ENCODE peak calls at places on chromosome 11, in six cellular contexts. K is H1, B is IMR-90, M is mesendoderm, O is H9, W is mesenchymal stem cell. F is an unnamed sample.

GRCh38 chr11:65867284-65868071 is 5.1 kb downstream of the EFEMP2 start:
- DNase-seq in O (peak), B (no peak), W (no peak), M (peak), K (no peak), F (peak)

GRCh38 chr11:64146036-64146943 is 19.6 kb downstream of the MACROD1 start:
- DNase-seq in K (peak), W (peak), M (peak), O (peak), B (peak), F (no peak)

GRCh38 chr11:57881647-57882046 is 120.0 kb downstream of the CTNND1 start:
- DNase-seq in O (no peak), W (no peak), B (no peak), M (no peak), K (no peak), F (no peak)

GRCh38 chr11:1912314-1912878 is 7.1 kb upstream of the TNNT3 start:
- DNase-seq in O (no peak), K (no peak), B (no peak), M (no peak), W (no peak), F (no peak)

GRCh38 chr11:62953811-62954210 is 31.0 kb downstream of the SLC22A6 start:
- DNase-seq in O (no peak), K (no peak), B (peak), W (no peak), M (no peak), F (no peak)

GRCh38 chr11:507727-508515 is 879 bp upstream of the RNH1 start:
- DNase-seq in W (peak), B (no peak), M (peak), K (no peak), O (no peak), F (no peak)

GRCh38 chr11:69372589-69373250 is 78.8 kb downstream of the MYEOV start:
- DNase-seq in K (no peak), M (no peak), B (no peak), W (no peak), O (peak), F (no peak)

GRCh38 chr11:57283231-57283990 is 41.3 kb downstream of the TNKS1BP1 start:
- DNase-seq in O (peak), M (peak), K (no peak), B (no peak), W (no peak), F (no peak)

GRCh38 chr11:63829823-63830489 is 9.0 kb upstream of the MARK2 start:
- DNase-seq in W (peak), K (no peak), M (peak), B (peak), O (peak), F (no peak)

GRCh38 chr11:112024178-112024777 is 930 bp upstream of the DLAT start:
- DNase-seq in W (no peak), B (no peak), K (no peak), M (peak), O (no peak), F (peak)

GRCh38 chr11:18836415-18836814 is 44.8 kb upstream of the PTPN5 start:
- DNase-seq in M (peak), B (no peak), W (peak), K (no peak), O (no peak), F (no peak)

GRCh38 chr11:70863186-70863585 is 389.2 kb downstream of the SHANK2 start:
- DNase-seq in O (no peak), B (no peak), W (no peak), K (no peak), M (no peak), F (no peak)

GRCh38 chr11:45089845-45090499 is 56.5 kb upstream of the PRDM11 start:
- DNase-seq in M (peak), B (peak), W (peak), O (peak), K (no peak), F (no peak)

GRCh38 chr11:71572811-71573210 is 7.4 kb downstream of the KRTAP5-10 start:
- DNase-seq in K (no peak), B (no peak), O (no peak), M (no peak), W (no peak), F (no peak)

GRCh38 chr11:64566042-64566914 is 24.7 kb upstream of the SLC22A12 start:
- DNase-seq in K (no peak), M (peak), B (peak), W (peak), O (peak), F (peak)

GRCh38 chr11:75469785-75470405 is 36.9 kb upstream of the KLHL35 start:
- DNase-seq in M (no peak), O (no peak), K (no peak), B (no peak), W (no peak), F (no peak)

GRCh38 chr11:45658292-45658991 is 7.0 kb downstream of the CHST1 start:
- DNase-seq in O (peak), K (peak), W (peak), M (peak), B (peak), F (no peak)

GRCh38 chr11:105189586-105189985 is 50.0 kb upstream of the CARD18 start:
- DNase-seq in M (no peak), O (no peak), W (peak), K (no peak), B (no peak), F (no peak)

DNA sequence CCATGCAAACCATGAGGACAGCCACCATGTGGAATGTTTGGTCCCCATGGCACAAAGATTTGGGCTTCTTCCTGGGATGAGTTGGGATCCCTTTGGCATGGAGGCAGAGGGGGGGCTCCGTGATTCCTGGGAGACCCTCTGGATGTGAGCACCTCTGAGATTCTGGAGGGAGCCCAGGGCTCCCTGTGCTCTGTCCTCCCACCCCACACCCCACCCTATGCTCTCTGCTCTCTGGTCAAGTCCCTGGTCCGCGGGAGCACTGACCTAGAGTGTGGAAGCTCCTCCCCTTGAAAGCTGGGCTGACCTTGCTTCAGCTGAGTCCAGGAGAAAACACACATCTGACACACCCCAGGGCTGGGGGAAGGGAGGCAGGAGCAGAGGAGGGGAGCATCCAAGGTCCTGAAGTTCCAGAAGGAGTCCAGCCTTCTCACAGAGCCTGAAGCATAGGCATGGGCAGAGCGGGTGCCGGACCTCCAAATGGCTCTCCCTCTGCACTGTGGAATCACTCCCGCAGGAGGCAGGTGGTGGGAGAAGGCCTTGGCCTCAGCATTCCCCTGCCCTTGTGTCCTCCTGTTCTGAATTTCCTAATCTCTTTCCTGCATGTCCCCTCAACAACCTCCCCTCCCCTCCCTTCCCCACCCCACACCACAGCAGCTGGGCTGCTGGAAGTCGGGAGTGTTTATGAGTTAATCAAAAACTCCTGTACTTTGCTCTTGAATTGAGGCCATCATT is 25.7 kb upstream of the OAF start:
- DNase-seq in M (no peak), B (peak), K (no peak), O (no peak), W (peak), F (no peak)
- H3K4me2 ChIP-seq in M (no peak), B (peak), K (no peak), O (no peak), W (peak), F (no peak)

DNA sequence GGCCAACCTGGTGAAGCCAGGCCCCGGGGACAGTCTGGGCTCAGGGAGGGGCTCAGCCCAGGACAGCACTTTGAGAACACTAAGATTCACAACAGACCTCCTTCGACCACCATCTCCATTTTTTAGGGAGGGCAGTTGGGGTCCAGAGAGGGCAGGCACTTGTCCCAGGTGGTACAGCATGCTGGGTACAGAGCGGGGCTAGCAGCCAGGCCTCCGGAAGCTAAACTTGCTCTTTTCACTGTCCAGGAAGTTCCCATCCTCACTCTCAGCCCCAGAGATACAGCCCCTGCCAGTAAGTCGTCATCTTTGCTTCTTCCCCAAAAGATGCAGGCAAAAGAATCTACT is 6.6 kb upstream of the RAB3IL1 start:
- DNase-seq in M (no peak), B (no peak), K (no peak), O (no peak), W (no peak), F (no peak)
- H3K18ac ChIP-seq in M (no peak), B (peak), K (peak), O (peak), W (no peak), F (peak)

GRCh38 chr11:128924618-128925017 is 18.1 kb downstream of the TP53AIP1 start:
- DNase-seq in K (no peak), O (no peak), W (no peak), M (no peak), B (no peak), F (no peak)
- H2BK15ac ChIP-seq in K (no peak), O (no peak), W (no peak), M (no peak), B (no peak), F (no peak)

GRCh38 chr11:108857382-108857781 is 192.5 kb downstream of the DDX10 start:
- DNase-seq in K (no peak), M (no peak), B (no peak), W (no peak), O (no peak), F (no peak)
- H3K4me2 ChIP-seq in K (no peak), M (no peak), B (no peak), W (no peak), O (no peak), F (no peak)

DNA sequence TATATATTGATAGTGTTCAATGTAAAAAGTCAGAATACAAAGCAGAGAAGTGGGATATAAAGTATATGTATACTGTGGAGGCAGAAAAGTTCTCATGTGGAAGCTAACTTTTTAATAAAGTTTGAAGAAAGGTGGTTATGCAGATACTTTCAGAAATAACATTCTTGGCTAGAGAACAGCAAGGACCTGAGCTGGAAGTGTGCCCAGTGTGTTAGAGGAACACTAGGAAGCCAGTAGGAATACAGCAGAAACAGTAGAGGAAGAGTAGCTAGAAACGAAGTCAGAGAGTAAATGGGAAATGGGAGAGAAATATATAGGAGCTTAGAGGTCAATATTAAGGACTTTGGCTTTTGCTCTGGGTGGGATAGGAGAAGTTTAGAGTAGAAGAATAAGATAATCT is 464.9 kb upstream of the CCDC90B start:
- DNase-seq in O (no peak), W (no peak), B (no peak), M (no peak), K (no peak), F (no peak)
- H3K18ac ChIP-seq in O (no peak), W (no peak), B (no peak), M (no peak), K (no peak), F (no peak)

GRCh38 chr11:108063410-108063809 is 54.7 kb downstream of the CUL5 start:
- DNase-seq in B (no peak), O (no peak), M (no peak), K (no peak), W (no peak), F (no peak)

GRCh38 chr11:108062336-108062735 is 53.6 kb downstream of the CUL5 start:
- DNase-seq in W (no peak), M (no peak), O (no peak), K (no peak), B (no peak), F (no peak)
- H2BK15ac ChIP-seq in W (no peak), M (no peak), O (no peak), K (no peak), B (no peak), F (no peak)

F was measured in neuronal stem cell.